ENCODE peak calls at places on chromosomes 7 and 10, in six cellular contexts. One of them, this sample, is unnamed.

GRCh38 chr7:64947252-64948000 is 43.4 kb downstream of the ZNF117 start:
- DNase-seq in kidney epithelial cell: no peak
- DNase-seq in PC-3: no peak
- DNase-seq in HFF-Myc: no peak
- DNase-seq in IMR-90: no peak
- DNase-seq in cardiac muscle cell: no peak
- DNase-seq in this sample: no peak

GRCh38 chr10:5530846-5531557 is 6.2 kb downstream of the CALML3 start:
- DNase-seq in kidney epithelial cell: no peak
- DNase-seq in PC-3: no peak
- DNase-seq in HFF-Myc: no peak
- DNase-seq in IMR-90: no peak
- DNase-seq in cardiac muscle cell: no peak
- DNase-seq in this sample: no peak

GRCh38 chr10:110708776-110709443 is 64.8 kb downstream of the RBM20 start:
- DNase-seq in kidney epithelial cell: no peak
- DNase-seq in PC-3: no peak
- DNase-seq in HFF-Myc: no peak
- DNase-seq in IMR-90: no peak
- DNase-seq in cardiac muscle cell: no peak
- DNase-seq in this sample: no peak

GRCh38 chr7:13946181-13946580 is 43.3 kb downstream of the ETV1 start:
- DNase-seq in kidney epithelial cell: peak
- DNase-seq in PC-3: peak
- DNase-seq in HFF-Myc: peak
- DNase-seq in IMR-90: peak
- DNase-seq in cardiac muscle cell: peak
- DNase-seq in this sample: peak

GRCh38 chr10:110852255-110852896 is 19.4 kb upstream of the PDCD4 start:
- DNase-seq in kidney epithelial cell: peak
- DNase-seq in PC-3: peak
- DNase-seq in HFF-Myc: no peak
- DNase-seq in IMR-90: peak
- DNase-seq in cardiac muscle cell: no peak
- DNase-seq in this sample: no peak

GRCh38 chr7:131370523-131370968 is 42.9 kb downstream of the MKLN1 start:
- DNase-seq in kidney epithelial cell: peak
- DNase-seq in PC-3: peak
- DNase-seq in HFF-Myc: peak
- DNase-seq in IMR-90: peak
- DNase-seq in cardiac muscle cell: peak
- DNase-seq in this sample: no peak

GRCh38 chr7:27745064-27745583 is 5.2 kb downstream of the TAX1BP1 start:
- DNase-seq in kidney epithelial cell: peak
- DNase-seq in PC-3: peak
- DNase-seq in HFF-Myc: peak
- DNase-seq in IMR-90: peak
- DNase-seq in cardiac muscle cell: peak
- DNase-seq in this sample: no peak

GRCh38 chr10:45004661-45005060 is 3.9 kb downstream of the ZNF22 start:
- DNase-seq in kidney epithelial cell: no peak
- DNase-seq in PC-3: no peak
- DNase-seq in HFF-Myc: no peak
- DNase-seq in IMR-90: no peak
- DNase-seq in cardiac muscle cell: no peak
- DNase-seq in this sample: no peak

GRCh38 chr7:83648464-83649241 is at the start of gene SEMA3E:
- DNase-seq in kidney epithelial cell: peak
- DNase-seq in PC-3: peak
- DNase-seq in HFF-Myc: no peak
- DNase-seq in IMR-90: peak
- DNase-seq in cardiac muscle cell: peak
- DNase-seq in this sample: peak

GRCh38 chr7:4904346-4904745 is 20.8 kb upstream of the RADIL start:
- DNase-seq in kidney epithelial cell: no peak
- DNase-seq in PC-3: no peak
- DNase-seq in HFF-Myc: no peak
- DNase-seq in IMR-90: no peak
- DNase-seq in cardiac muscle cell: no peak
- DNase-seq in this sample: no peak

GRCh38 chr10:89534826-89535166 is 598 bp downstream of the SLC16A12 start:
- DNase-seq in kidney epithelial cell: no peak
- DNase-seq in PC-3: no peak
- DNase-seq in HFF-Myc: no peak
- DNase-seq in IMR-90: no peak
- DNase-seq in cardiac muscle cell: no peak
- DNase-seq in this sample: no peak

GRCh38 chr10:112858990-112859520 is 91.0 kb upstream of the TCF7L2 start:
- DNase-seq in kidney epithelial cell: no peak
- DNase-seq in PC-3: no peak
- DNase-seq in HFF-Myc: no peak
- DNase-seq in IMR-90: no peak
- DNase-seq in cardiac muscle cell: peak
- DNase-seq in this sample: no peak

GRCh38 chr7:157444011-157444842 is 107.4 kb downstream of the DNAJB6 start:
- DNase-seq in kidney epithelial cell: no peak
- DNase-seq in PC-3: no peak
- DNase-seq in HFF-Myc: no peak
- DNase-seq in IMR-90: no peak
- DNase-seq in cardiac muscle cell: no peak
- DNase-seq in this sample: no peak

GRCh38 chr7:142372727-142373126 is 114.9 kb upstream of the PRSS58 start:
- DNase-seq in kidney epithelial cell: no peak
- DNase-seq in PC-3: no peak
- DNase-seq in HFF-Myc: no peak
- DNase-seq in IMR-90: no peak
- DNase-seq in cardiac muscle cell: no peak
- DNase-seq in this sample: no peak

GRCh38 chr7:37674534-37674933 is 9.0 kb upstream of the GPR141 start:
- DNase-seq in kidney epithelial cell: no peak
- DNase-seq in PC-3: no peak
- DNase-seq in HFF-Myc: no peak
- DNase-seq in IMR-90: no peak
- DNase-seq in cardiac muscle cell: no peak
- DNase-seq in this sample: no peak

GRCh38 chr10:55630491-55631056 is 730.5 kb downstream of the ZWINT start:
- DNase-seq in kidney epithelial cell: no peak
- DNase-seq in PC-3: peak
- DNase-seq in HFF-Myc: no peak
- DNase-seq in IMR-90: no peak
- DNase-seq in cardiac muscle cell: peak
- DNase-seq in this sample: no peak

GRCh38 chr7:9231683-9232082 is 798.3 kb downstream of the NXPH1 start:
- DNase-seq in kidney epithelial cell: no peak
- DNase-seq in PC-3: no peak
- DNase-seq in HFF-Myc: no peak
- DNase-seq in IMR-90: no peak
- DNase-seq in cardiac muscle cell: no peak
- DNase-seq in this sample: peak

GRCh38 chr10:102962259-102962658 is 44.2 kb downstream of the CNNM2 start:
- DNase-seq in kidney epithelial cell: no peak
- DNase-seq in PC-3: no peak
- DNase-seq in HFF-Myc: no peak
- DNase-seq in IMR-90: no peak
- DNase-seq in cardiac muscle cell: no peak
- DNase-seq in this sample: no peak

GRCh38 chr7:114405427-114405826 is 9.2 kb upstream of the FOXP2 start:
- DNase-seq in kidney epithelial cell: no peak
- DNase-seq in PC-3: peak
- DNase-seq in HFF-Myc: no peak
- DNase-seq in IMR-90: no peak
- DNase-seq in cardiac muscle cell: peak
- DNase-seq in this sample: no peak

GRCh38 chr7:104176332-104176731 is 31.5 kb downstream of the ORC5 start:
- DNase-seq in kidney epithelial cell: no peak
- DNase-seq in PC-3: no peak
- DNase-seq in HFF-Myc: no peak
- DNase-seq in IMR-90: no peak
- DNase-seq in cardiac muscle cell: no peak
- DNase-seq in this sample: no peak

GRCh38 chr10:88851706-88852105 is at the start of gene ANKRD22:
- DNase-seq in kidney epithelial cell: peak
- DNase-seq in PC-3: peak
- DNase-seq in HFF-Myc: no peak
- DNase-seq in IMR-90: peak
- DNase-seq in cardiac muscle cell: peak
- DNase-seq in this sample: no peak

GRCh38 chr7:48094861-48095293 is 5.8 kb downstream of the UPP1 start:
- DNase-seq in kidney epithelial cell: no peak
- DNase-seq in PC-3: peak
- DNase-seq in HFF-Myc: no peak
- DNase-seq in IMR-90: peak
- DNase-seq in cardiac muscle cell: peak
- DNase-seq in this sample: peak

GRCh38 chr10:120941468-120941867 is 90.3 kb downstream of the WDR11 start:
- DNase-seq in kidney epithelial cell: no peak
- DNase-seq in PC-3: peak
- DNase-seq in HFF-Myc: no peak
- DNase-seq in IMR-90: no peak
- DNase-seq in cardiac muscle cell: no peak
- DNase-seq in this sample: no peak

GRCh38 chr10:120943542-120943941 is 92.4 kb downstream of the WDR11 start:
- DNase-seq in kidney epithelial cell: no peak
- DNase-seq in PC-3: no peak
- DNase-seq in HFF-Myc: no peak
- DNase-seq in IMR-90: no peak
- DNase-seq in cardiac muscle cell: no peak
- DNase-seq in this sample: no peak

GRCh38 chr10:120942806-120943413 is 91.7 kb downstream of the WDR11 start:
- DNase-seq in kidney epithelial cell: peak
- DNase-seq in PC-3: peak
- DNase-seq in HFF-Myc: peak
- DNase-seq in IMR-90: peak
- DNase-seq in cardiac muscle cell: peak
- DNase-seq in this sample: no peak

GRCh38 chr10:120938822-120939221 is 87.7 kb downstream of the WDR11 start:
- DNase-seq in kidney epithelial cell: no peak
- DNase-seq in PC-3: no peak
- DNase-seq in HFF-Myc: no peak
- DNase-seq in IMR-90: no peak
- DNase-seq in cardiac muscle cell: no peak
- DNase-seq in this sample: no peak

DNA sequence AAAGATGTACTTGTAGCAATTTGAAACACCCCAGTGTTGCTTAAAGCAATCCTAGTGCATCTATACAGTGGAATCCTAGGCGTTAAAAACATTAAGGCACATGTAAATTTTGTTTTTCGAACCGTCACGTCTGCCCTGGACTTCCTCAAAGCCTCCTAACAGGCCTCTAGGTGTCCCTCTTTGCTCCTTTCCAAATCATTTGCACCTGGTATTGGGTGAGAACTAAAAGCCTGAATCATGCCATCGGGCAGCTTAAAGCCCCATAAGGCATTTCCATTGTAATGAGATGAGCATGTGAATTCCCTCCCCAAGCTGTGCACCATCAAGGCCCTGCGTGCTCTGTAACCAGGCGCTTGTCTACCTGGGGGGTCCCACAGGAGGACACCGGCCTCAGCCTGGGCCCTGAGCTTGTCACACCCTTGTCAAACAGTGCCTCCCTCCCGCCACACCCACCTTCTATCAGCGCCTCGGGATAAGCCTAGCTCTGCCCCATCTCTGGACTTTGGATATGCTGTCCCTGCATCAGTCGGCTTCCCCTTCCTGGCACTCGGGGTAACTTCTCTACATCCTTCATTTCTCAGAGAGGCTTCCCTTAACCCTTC is 89.2 kb downstream of the WDR11 start:
- DNase-seq in kidney epithelial cell: no peak
- DNase-seq in PC-3: no peak
- DNase-seq in HFF-Myc: no peak
- DNase-seq in IMR-90: no peak
- DNase-seq in cardiac muscle cell: no peak
- DNase-seq in this sample: no peak
- TF ChIP-seq CTCF in kidney epithelial cell: no peak
- TF ChIP-seq CTCF in PC-3: no peak
- TF ChIP-seq CTCF in HFF-Myc: no peak
- TF ChIP-seq CTCF in IMR-90: no peak
- TF ChIP-seq CTCF in cardiac muscle cell: no peak
- TF ChIP-seq CTCF in this sample: no peak

DNA sequence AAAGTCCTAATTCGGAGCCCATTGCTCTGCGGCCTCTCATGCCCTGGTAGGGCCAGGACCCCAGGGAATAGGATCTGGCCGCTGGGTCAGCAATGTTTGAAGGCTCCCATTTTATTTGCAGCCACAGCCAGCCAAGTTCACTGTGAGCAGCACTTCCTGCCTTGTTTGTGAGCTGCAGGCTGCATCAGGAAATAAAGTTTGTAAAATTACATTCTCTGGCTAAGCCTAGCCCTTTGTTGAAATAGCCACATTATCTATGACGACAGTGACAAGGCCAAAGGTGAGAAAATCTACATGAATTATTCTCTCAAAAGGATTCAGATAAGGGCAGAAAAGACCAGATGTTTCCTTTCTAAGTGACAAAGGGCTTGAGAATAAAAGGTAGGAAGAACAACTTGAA is 23.7 kb upstream of the ITGB1 start:
- DNase-seq in kidney epithelial cell: no peak
- DNase-seq in PC-3: peak
- DNase-seq in HFF-Myc: no peak
- DNase-seq in IMR-90: peak
- DNase-seq in cardiac muscle cell: peak
- DNase-seq in this sample: no peak
- H3K4me3 ChIP-seq in kidney epithelial cell: no peak
- H3K4me3 ChIP-seq in PC-3: peak
- H3K4me3 ChIP-seq in HFF-Myc: no peak
- H3K4me3 ChIP-seq in IMR-90: no peak
- H3K4me3 ChIP-seq in cardiac muscle cell: no peak
- H3K4me3 ChIP-seq in this sample: no peak

GRCh38 chr7:118803-119376 is 73.5 kb upstream of the FAM20C start:
- DNase-seq in kidney epithelial cell: no peak
- DNase-seq in PC-3: no peak
- DNase-seq in HFF-Myc: no peak
- DNase-seq in IMR-90: no peak
- DNase-seq in cardiac muscle cell: no peak
- DNase-seq in this sample: no peak
- TF ChIP-seq CTCF in kidney epithelial cell: peak
- TF ChIP-seq CTCF in PC-3: no peak
- TF ChIP-seq CTCF in HFF-Myc: no peak
- TF ChIP-seq CTCF in IMR-90: no peak
- TF ChIP-seq CTCF in cardiac muscle cell: no peak
- TF ChIP-seq CTCF in this sample: no peak

GRCh38 chr10:71966046-71967004 is 2.1 kb downstream of the CHST3 start:
- DNase-seq in kidney epithelial cell: no peak
- DNase-seq in PC-3: peak
- DNase-seq in HFF-Myc: no peak
- DNase-seq in IMR-90: peak
- DNase-seq in cardiac muscle cell: peak
- DNase-seq in this sample: no peak
- H3K4me3 ChIP-seq in kidney epithelial cell: peak
- H3K4me3 ChIP-seq in PC-3: peak
- H3K4me3 ChIP-seq in HFF-Myc: peak
- H3K4me3 ChIP-seq in IMR-90: peak
- H3K4me3 ChIP-seq in cardiac muscle cell: no peak
- H3K4me3 ChIP-seq in this sample: peak

GRCh38 chr7:26187380-26188290 is 12.9 kb downstream of the HNRNPA2B1 start:
- DNase-seq in kidney epithelial cell: no peak
- DNase-seq in PC-3: peak
- DNase-seq in HFF-Myc: no peak
- DNase-seq in IMR-90: no peak
- DNase-seq in cardiac muscle cell: no peak
- DNase-seq in this sample: no peak
- TF ChIP-seq CTCF in kidney epithelial cell: no peak
- TF ChIP-seq CTCF in PC-3: no peak
- TF ChIP-seq CTCF in HFF-Myc: no peak
- TF ChIP-seq CTCF in IMR-90: no peak
- TF ChIP-seq CTCF in cardiac muscle cell: no peak
- TF ChIP-seq CTCF in this sample: no peak

This sample was measured in retinal pigment epithelial cell.